ENCODE peak calls at places on chromosomes 12 and 14, in four cellular contexts. B, Z, I and C are unnamed samples.

GRCh38 chr12:129332286-129332685 is 479.0 kb downstream of the GLT1D1 start:
- DNase-seq in B (no peak), Z (no peak), I (no peak), C (no peak)

GRCh38 chr14:104893435-104894207 is 28.6 kb downstream of the CEP170B start:
- DNase-seq in B (no peak), Z (no peak), I (no peak), C (no peak)

GRCh38 chr12:31736472-31736871 is 7.7 kb upstream of the AMN1 start:
- DNase-seq in B (no peak), Z (peak), I (no peak), C (no peak)

GRCh38 chr12:2555487-2556082 is 239.2 kb upstream of the FKBP4 start:
- DNase-seq in B (no peak), Z (no peak), I (peak), C (no peak)

GRCh38 chr12:80551897-80552296 is 107.9 kb downstream of the PTPRQ start:
- DNase-seq in B (no peak), Z (peak), I (peak), C (no peak)

GRCh38 chr14:36852853-36853634 is 191.4 kb downstream of the PAX9 start:
- DNase-seq in B (no peak), Z (no peak), I (no peak), C (no peak)

GRCh38 chr12:123996581-123996980 is 23.6 kb downstream of the ZNF664 start:
- DNase-seq in B (no peak), Z (no peak), I (no peak), C (no peak)

GRCh38 chr12:14454098-14454907 is 88.8 kb downstream of the ATF7IP start:
- DNase-seq in B (no peak), Z (no peak), I (peak), C (no peak)

GRCh38 chr12:11824736-11825135 is 175.3 kb downstream of the ETV6 start:
- DNase-seq in B (no peak), Z (no peak), I (no peak), C (no peak)

GRCh38 chr12:123063535-123063934 is 83.1 kb downstream of the ARL6IP4 start:
- DNase-seq in B (no peak), Z (no peak), I (no peak), C (no peak)

GRCh38 chr14:102574840-102575478 is 17.5 kb upstream of the RCOR1 start:
- DNase-seq in B (no peak), Z (no peak), I (no peak), C (no peak)

GRCh38 chr12:53324113-53324778 is 2.8 kb upstream of the AAAS start:
- DNase-seq in B (peak), Z (no peak), I (no peak), C (no peak)

GRCh38 chr12:53327435-53328042 is 6.1 kb upstream of the AAAS start:
- DNase-seq in B (no peak), Z (no peak), I (no peak), C (no peak)

GRCh38 chr12:7751394-7751793 is 4.2 kb upstream of the CLEC4C start:
- DNase-seq in B (no peak), Z (no peak), I (no peak), C (no peak)

GRCh38 chr12:72271741-72272661 is at the start of gene TRHDE:
- DNase-seq in B (no peak), Z (no peak), I (peak), C (no peak)

GRCh38 chr12:131045705-131046460 is 92.2 kb downstream of the ADGRD1 start:
- DNase-seq in B (no peak), Z (no peak), I (no peak), C (no peak)

GRCh38 chr12:52663420-52663819 is 11.4 kb upstream of the KRT2 start:
- DNase-seq in B (no peak), Z (no peak), I (no peak), C (no peak)

GRCh38 chr14:30790827-30791226 is 83.5 kb upstream of the COCH start:
- DNase-seq in B (no peak), Z (no peak), I (no peak), C (no peak)

GRCh38 chr12:54350743-54351142 is 13.5 kb downstream of the GPR84 start:
- DNase-seq in B (no peak), Z (no peak), I (no peak), C (no peak)

GRCh38 chr14:105087963-105088811 is 23.0 kb upstream of the GPR132 start:
- DNase-seq in B (no peak), Z (peak), I (no peak), C (no peak)

GRCh38 chr12:64522807-64523206 is 70.9 kb downstream of the TBK1 start:
- DNase-seq in B (no peak), Z (no peak), I (no peak), C (no peak)

GRCh38 chr14:79278286-79278797 is 933.0 kb downstream of the DIO2 start:
- DNase-seq in B (no peak), Z (no peak), I (no peak), C (no peak)

GRCh38 chr12:7376196-7376595 is 67.8 kb downstream of the CD163L1 start:
- DNase-seq in B (no peak), Z (no peak), I (no peak), C (no peak)

GRCh38 chr12:47945341-47945728 is 18.1 kb upstream of the TMEM106C start:
- DNase-seq in B (no peak), Z (no peak), I (no peak), C (no peak)

GRCh38 chr12:19031032-19031431 is 98.5 kb upstream of the PLEKHA5 start:
- DNase-seq in B (no peak), Z (peak), I (no peak), C (no peak)

GRCh38 chr14:39229222-39229543 is 4.5 kb upstream of the MIA2 start:
- DNase-seq in B (no peak), Z (no peak), I (no peak), C (no peak)

GRCh38 chr14:100873083-100873482 is 30.4 kb downstream of the RTL1 start:
- DNase-seq in B (no peak), Z (no peak), I (no peak), C (no peak)

GRCh38 chr12:92784356-92784755 is 81.6 kb downstream of the PLEKHG7 start:
- DNase-seq in B (no peak), Z (no peak), I (no peak), C (no peak)

GRCh38 chr14:79510659-79511058 is 700.6 kb downstream of the DIO2 start:
- DNase-seq in B (no peak), Z (no peak), I (peak), C (no peak)

GRCh38 chr12:34398366-34398705 is 376.0 kb downstream of the ALG10 start:
- DNase-seq in B (no peak), Z (no peak), I (no peak), C (no peak)

GRCh38 chr12:69330475-69331473 is 17.4 kb upstream of the LYZ start:
- DNase-seq in B (no peak), Z (no peak), I (no peak), C (no peak)

GRCh38 chr12:24851816-24852337 is 97.0 kb downstream of the BCAT1 start:
- DNase-seq in B (no peak), Z (no peak), I (no peak), C (no peak)

GRCh38 chr12:123250471-123251383 is 17.5 kb downstream of the MTRFR start:
- DNase-seq in B (no peak), Z (no peak), I (no peak), C (no peak)

GRCh38 chr14:37969511-37969979 is 238.2 kb upstream of the SSTR1 start:
- DNase-seq in B (no peak), Z (no peak), I (no peak), C (no peak)